ENCODE peak calls at places on chromosomes 5 and 9, in four cellular contexts. E, W, O and Y are unnamed samples.

GRCh38 chr9:36337865-36338264 is 62.2 kb downstream of the RNF38 start:
- DNase-seq in W (no peak), E (no peak), O (no peak), Y (no peak)

GRCh38 chr5:146130440-146131045 is 25.2 kb upstream of the PLAC8L1 start:
- DNase-seq in E (peak), W (no peak), O (no peak), Y (peak)

GRCh38 chr9:17480966-17481365 is 97.9 kb upstream of the SH3GL2 start:
- DNase-seq in E (no peak), O (no peak), W (no peak), Y (no peak)

GRCh38 chr9:92292338-92293074 is 991 bp downstream of the IARS1 start:
- DNase-seq in E (peak), O (no peak), W (no peak), Y (no peak)

GRCh38 chr5:7412369-7412768 is 16.4 kb downstream of the ADCY2 start:
- DNase-seq in W (no peak), O (no peak), E (no peak), Y (no peak)

GRCh38 chr9:136607334-136607919 is 55.3 kb upstream of the EGFL7 start:
- DNase-seq in O (no peak), E (no peak), W (no peak), Y (no peak)

GRCh38 chr9:106874031-106874430 is 11.1 kb downstream of the ZNF462 start:
- DNase-seq in W (no peak), O (no peak), E (no peak), Y (no peak)

GRCh38 chr5:157514974-157515373 is 55.0 kb downstream of the NIPAL4 start:
- DNase-seq in W (no peak), E (no peak), O (no peak), Y (no peak)

GRCh38 chr5:68644971-68645370 is 429.4 kb downstream of the PIK3R1 start:
- DNase-seq in W (no peak), E (no peak), O (no peak), Y (no peak)

GRCh38 chr9:84819446-84819845 is 149.9 kb downstream of the NTRK2 start:
- DNase-seq in E (no peak), O (no peak), W (peak), Y (no peak)

GRCh38 chr5:64210866-64211265 is 45.2 kb downstream of the RNF180 start:
- DNase-seq in O (no peak), E (peak), W (no peak), Y (peak)

GRCh38 chr5:3542158-3542557 is 53.5 kb upstream of the IRX1 start:
- DNase-seq in W (no peak), O (no peak), E (peak), Y (peak)

GRCh38 chr9:2570615-2571479 is 50.7 kb upstream of the VLDLR start:
- DNase-seq in W (peak), O (no peak), E (no peak), Y (no peak)

GRCh38 chr5:93677344-93678021 is 63.9 kb downstream of the POU5F2 start:
- DNase-seq in O (peak), E (peak), W (peak), Y (peak)

GRCh38 chr5:154892370-154892771 is 33.9 kb downstream of the CNOT8 start:
- DNase-seq in W (no peak), O (no peak), E (no peak), Y (no peak)

GRCh38 chr5:172830876-172831662 is 3.0 kb upstream of the ERGIC1 start:
- DNase-seq in W (no peak), E (no peak), O (no peak), Y (no peak)